ENCODE peak calls at places on chromosomes 13 and 19, in ten cellular contexts. One of them, this sample, is unnamed.

GRCh38 chr19:19372656-19373416 is 32.6 kb upstream of the GATAD2A start:
- DNase-seq in cardiac muscle cell: peak; percentile 61
- DNase-seq in trophoblast cell: peak; percentile 65
- DNase-seq in mucosa of descending colon: peak; percentile 87
- DNase-seq in heart left ventricle: peak; percentile 77
- DNase-seq in sigmoid colon: peak; percentile 82
- DNase-seq in NT2/D1: no peak
- DNase-seq in spleen: peak; percentile 90
- DNase-seq in effector memory CD4-positive, alpha-beta T cell: no peak
- DNase-seq in IMR-90: peak; percentile 45
- DNase-seq in this sample: peak; percentile 87

GRCh38 chr19:51948979-51949378 is 21.7 kb downstream of the ZNF613 start:
- DNase-seq in cardiac muscle cell: peak; percentile 55
- DNase-seq in trophoblast cell: no peak
- DNase-seq in mucosa of descending colon: no peak
- DNase-seq in heart left ventricle: peak; percentile 18
- DNase-seq in sigmoid colon: no peak
- DNase-seq in NT2/D1: peak; percentile 22
- DNase-seq in spleen: no peak
- DNase-seq in effector memory CD4-positive, alpha-beta T cell: no peak
- DNase-seq in IMR-90: peak; percentile 23
- DNase-seq in this sample: peak; percentile 42

GRCh38 chr19:16021796-16022195 is 54.5 kb upstream of the TPM4 start:
- DNase-seq in cardiac muscle cell: no peak
- DNase-seq in trophoblast cell: no peak
- DNase-seq in mucosa of descending colon: no peak
- DNase-seq in heart left ventricle: no peak
- DNase-seq in sigmoid colon: peak; percentile 34
- DNase-seq in NT2/D1: no peak
- DNase-seq in spleen: no peak
- DNase-seq in effector memory CD4-positive, alpha-beta T cell: no peak
- DNase-seq in IMR-90: no peak
- DNase-seq in this sample: no peak

GRCh38 chr13:41610426-41610825 is 153.1 kb downstream of the RGCC start:
- DNase-seq in cardiac muscle cell: peak; percentile 96
- DNase-seq in trophoblast cell: peak; percentile 94
- DNase-seq in mucosa of descending colon: no peak
- DNase-seq in heart left ventricle: peak; percentile 45
- DNase-seq in sigmoid colon: no peak
- DNase-seq in NT2/D1: no peak
- DNase-seq in spleen: no peak
- DNase-seq in effector memory CD4-positive, alpha-beta T cell: no peak
- DNase-seq in IMR-90: peak; percentile 97
- DNase-seq in this sample: peak; percentile 77

GRCh38 chr13:37667631-37668161 is 69.1 kb upstream of the POSTN start:
- DNase-seq in cardiac muscle cell: no peak
- DNase-seq in trophoblast cell: no peak
- DNase-seq in mucosa of descending colon: no peak
- DNase-seq in heart left ventricle: no peak
- DNase-seq in sigmoid colon: no peak
- DNase-seq in NT2/D1: no peak
- DNase-seq in spleen: no peak
- DNase-seq in effector memory CD4-positive, alpha-beta T cell: no peak
- DNase-seq in IMR-90: no peak
- DNase-seq in this sample: no peak

GRCh38 chr13:91133941-91134772 is 213.3 kb upstream of the MIR17HG start:
- DNase-seq in cardiac muscle cell: peak; percentile 80
- DNase-seq in trophoblast cell: peak; percentile 30
- DNase-seq in mucosa of descending colon: peak; percentile 57
- DNase-seq in heart left ventricle: peak; percentile 32
- DNase-seq in sigmoid colon: no peak
- DNase-seq in NT2/D1: peak; percentile 52
- DNase-seq in spleen: no peak
- DNase-seq in effector memory CD4-positive, alpha-beta T cell: no peak
- DNase-seq in IMR-90: peak; percentile 54
- DNase-seq in this sample: no peak

GRCh38 chr13:45162821-45163220 is 38.0 kb downstream of the KCTD4 start:
- DNase-seq in cardiac muscle cell: peak; percentile 84
- DNase-seq in trophoblast cell: no peak
- DNase-seq in mucosa of descending colon: no peak
- DNase-seq in heart left ventricle: no peak
- DNase-seq in sigmoid colon: no peak
- DNase-seq in NT2/D1: no peak
- DNase-seq in spleen: no peak
- DNase-seq in effector memory CD4-positive, alpha-beta T cell: no peak
- DNase-seq in IMR-90: peak; percentile 95
- DNase-seq in this sample: no peak

GRCh38 chr13:109883181-109884180 is 97.1 kb upstream of the IRS2 start:
- DNase-seq in cardiac muscle cell: no peak
- DNase-seq in trophoblast cell: no peak
- DNase-seq in mucosa of descending colon: peak; percentile 43
- DNase-seq in heart left ventricle: no peak
- DNase-seq in sigmoid colon: no peak
- DNase-seq in NT2/D1: no peak
- DNase-seq in spleen: no peak
- DNase-seq in effector memory CD4-positive, alpha-beta T cell: no peak
- DNase-seq in IMR-90: no peak
- DNase-seq in this sample: no peak

GRCh38 chr13:113946409-113947181 is 27.3 kb downstream of the C13orf46 start:
- DNase-seq in cardiac muscle cell: no peak
- DNase-seq in trophoblast cell: no peak
- DNase-seq in mucosa of descending colon: no peak
- DNase-seq in heart left ventricle: no peak
- DNase-seq in sigmoid colon: peak; percentile 60
- DNase-seq in NT2/D1: no peak
- DNase-seq in spleen: peak; percentile 61
- DNase-seq in effector memory CD4-positive, alpha-beta T cell: no peak
- DNase-seq in IMR-90: no peak
- DNase-seq in this sample: no peak

GRCh38 chr19:50039968-50040367 is 14.2 kb downstream of the ZNF473 start:
- DNase-seq in cardiac muscle cell: no peak
- DNase-seq in trophoblast cell: no peak
- DNase-seq in mucosa of descending colon: peak; percentile 17
- DNase-seq in heart left ventricle: no peak
- DNase-seq in sigmoid colon: no peak
- DNase-seq in NT2/D1: no peak
- DNase-seq in spleen: no peak
- DNase-seq in effector memory CD4-positive, alpha-beta T cell: no peak
- DNase-seq in IMR-90: peak; percentile 21
- DNase-seq in this sample: no peak

GRCh38 chr13:33744589-33745369 is 73.2 kb upstream of the RFC3 start:
- DNase-seq in cardiac muscle cell: peak; percentile 29
- DNase-seq in trophoblast cell: peak; percentile 27
- DNase-seq in mucosa of descending colon: no peak
- DNase-seq in heart left ventricle: no peak
- DNase-seq in sigmoid colon: no peak
- DNase-seq in NT2/D1: no peak
- DNase-seq in spleen: no peak
- DNase-seq in effector memory CD4-positive, alpha-beta T cell: no peak
- DNase-seq in IMR-90: no peak
- DNase-seq in this sample: no peak

DNA sequence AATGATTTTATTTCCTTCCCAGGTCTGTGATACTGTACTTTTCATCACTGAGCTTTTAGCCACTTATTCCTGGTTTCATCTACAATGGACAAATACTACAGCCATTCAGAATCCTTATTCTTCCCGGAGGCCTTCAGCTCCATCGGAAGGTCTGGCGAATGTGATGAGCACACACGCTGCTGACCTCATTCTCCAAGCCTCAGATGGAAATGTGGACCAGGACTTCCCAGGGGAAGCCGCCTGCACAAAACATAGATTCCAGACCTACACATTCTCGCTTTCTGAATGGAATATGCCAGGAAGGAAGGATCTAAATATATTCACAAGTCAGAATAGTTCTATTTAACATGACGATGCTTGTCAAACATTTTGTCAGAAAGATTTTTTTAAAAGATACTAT is 75.6 kb downstream of the CDADC1 start:
- DNase-seq in cardiac muscle cell: no peak
- DNase-seq in trophoblast cell: no peak
- DNase-seq in mucosa of descending colon: no peak
- DNase-seq in heart left ventricle: no peak
- DNase-seq in sigmoid colon: no peak
- DNase-seq in NT2/D1: no peak
- DNase-seq in spleen: no peak
- DNase-seq in effector memory CD4-positive, alpha-beta T cell: no peak
- DNase-seq in IMR-90: no peak
- DNase-seq in this sample: no peak
- H3K36me3 ChIP-seq in cardiac muscle cell: no peaks in the 10 kb centered on the region
- H3K36me3 ChIP-seq in trophoblast cell: no peaks in the 10 kb centered on the region
- H3K36me3 ChIP-seq in mucosa of descending colon: no peaks in the 10 kb centered on the region
- H3K36me3 ChIP-seq in heart left ventricle: no peaks in the 10 kb centered on the region
- H3K36me3 ChIP-seq in sigmoid colon: peaks cover 8% of the 10 kb centered on the region
- H3K36me3 ChIP-seq in NT2/D1: no peaks in the 10 kb centered on the region
- H3K36me3 ChIP-seq in spleen: no peaks in the 10 kb centered on the region
- H3K36me3 ChIP-seq in effector memory CD4-positive, alpha-beta T cell: no peaks in the 10 kb centered on the region
- H3K36me3 ChIP-seq in IMR-90: no peaks in the 10 kb centered on the region
- H3K36me3 ChIP-seq in this sample: no peaks in the 10 kb centered on the region

DNA sequence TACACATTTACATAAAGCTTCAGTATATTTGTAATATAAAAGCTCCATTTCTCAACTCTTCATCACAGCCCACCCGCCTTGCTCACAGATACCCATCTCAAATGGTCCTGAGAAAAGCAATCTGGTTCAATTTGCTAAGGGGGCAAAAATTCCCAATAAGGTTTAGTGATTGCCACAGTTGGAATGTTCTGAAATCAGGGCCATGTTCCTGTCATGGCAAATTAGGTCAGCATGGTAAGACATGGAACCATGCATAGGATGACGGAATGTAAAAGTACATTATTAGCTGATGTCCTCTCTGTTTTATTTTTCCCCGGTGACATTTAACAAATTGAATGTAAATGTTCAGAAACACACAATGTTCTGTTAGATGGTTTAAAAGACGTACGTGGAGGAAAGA is 274.3 kb downstream of the MZT1 start:
- DNase-seq in cardiac muscle cell: no peak
- DNase-seq in trophoblast cell: no peak
- DNase-seq in mucosa of descending colon: no peak
- DNase-seq in heart left ventricle: no peak
- DNase-seq in sigmoid colon: no peak
- DNase-seq in NT2/D1: no peak
- DNase-seq in spleen: no peak
- DNase-seq in effector memory CD4-positive, alpha-beta T cell: no peak
- DNase-seq in IMR-90: no peak
- DNase-seq in this sample: no peak
- H3K4me1 ChIP-seq in cardiac muscle cell: no peaks in the 10 kb centered on the region
- H3K4me1 ChIP-seq in trophoblast cell: no peaks in the 10 kb centered on the region
- H3K4me1 ChIP-seq in mucosa of descending colon: no peaks in the 10 kb centered on the region
- H3K4me1 ChIP-seq in heart left ventricle: no peaks in the 10 kb centered on the region
- H3K4me1 ChIP-seq in sigmoid colon: no peaks in the 10 kb centered on the region
- H3K4me1 ChIP-seq in NT2/D1: no peaks in the 10 kb centered on the region
- H3K4me1 ChIP-seq in spleen: no peaks in the 10 kb centered on the region
- H3K4me1 ChIP-seq in effector memory CD4-positive, alpha-beta T cell: no peaks in the 10 kb centered on the region
- H3K4me1 ChIP-seq in IMR-90: no peaks in the 10 kb centered on the region
- H3K4me1 ChIP-seq in this sample: no peaks in the 10 kb centered on the region

GRCh38 chr19:6587998-6588507 is 2.9 kb downstream of the CD70 start:
- DNase-seq in cardiac muscle cell: no peak
- DNase-seq in trophoblast cell: no peak
- DNase-seq in mucosa of descending colon: no peak
- DNase-seq in heart left ventricle: no peak
- DNase-seq in sigmoid colon: no peak
- DNase-seq in NT2/D1: no peak
- DNase-seq in spleen: no peak
- DNase-seq in effector memory CD4-positive, alpha-beta T cell: no peak
- DNase-seq in IMR-90: no peak
- DNase-seq in this sample: no peak
- H3K4me3 ChIP-seq in cardiac muscle cell: no peak overlapping the region
- H3K4me3 ChIP-seq in trophoblast cell: no peak overlapping the region
- H3K4me3 ChIP-seq in mucosa of descending colon: no peak overlapping the region
- H3K4me3 ChIP-seq in heart left ventricle: no peak overlapping the region
- H3K4me3 ChIP-seq in sigmoid colon: no peak overlapping the region
- H3K4me3 ChIP-seq in NT2/D1: peak overlapping the region; percentile 64
- H3K4me3 ChIP-seq in spleen: no peak overlapping the region
- H3K4me3 ChIP-seq in effector memory CD4-positive, alpha-beta T cell: peak overlapping the region; percentile 3
- H3K4me3 ChIP-seq in IMR-90: no peak overlapping the region
- H3K4me3 ChIP-seq in this sample: no peak overlapping the region

GRCh38 chr19:55694241-55694655 is 19.2 kb downstream of the EPN1 start:
- DNase-seq in cardiac muscle cell: no peak
- DNase-seq in trophoblast cell: no peak
- DNase-seq in mucosa of descending colon: peak; percentile 76
- DNase-seq in heart left ventricle: no peak
- DNase-seq in sigmoid colon: no peak
- DNase-seq in NT2/D1: no peak
- DNase-seq in spleen: peak; percentile 46
- DNase-seq in effector memory CD4-positive, alpha-beta T cell: no peak
- DNase-seq in IMR-90: no peak
- DNase-seq in this sample: no peak

GRCh38 chr19:55693336-55693974 is 18.4 kb downstream of the EPN1 start:
- DNase-seq in cardiac muscle cell: no peak
- DNase-seq in trophoblast cell: no peak
- DNase-seq in mucosa of descending colon: peak; percentile 9
- DNase-seq in heart left ventricle: no peak
- DNase-seq in sigmoid colon: peak; percentile 48
- DNase-seq in NT2/D1: no peak
- DNase-seq in spleen: peak; percentile 61
- DNase-seq in effector memory CD4-positive, alpha-beta T cell: no peak
- DNase-seq in IMR-90: no peak
- DNase-seq in this sample: peak; percentile 40

GRCh38 chr19:55696301-55697068 is 21.5 kb downstream of the EPN1 start:
- DNase-seq in cardiac muscle cell: no peak
- DNase-seq in trophoblast cell: no peak
- DNase-seq in mucosa of descending colon: no peak
- DNase-seq in heart left ventricle: no peak
- DNase-seq in sigmoid colon: no peak
- DNase-seq in NT2/D1: no peak
- DNase-seq in spleen: peak; percentile 66
- DNase-seq in effector memory CD4-positive, alpha-beta T cell: no peak
- DNase-seq in IMR-90: no peak
- DNase-seq in this sample: no peak

GRCh38 chr19:55695511-55696290 is 20.7 kb downstream of the EPN1 start:
- DNase-seq in cardiac muscle cell: no peak
- DNase-seq in trophoblast cell: no peak
- DNase-seq in mucosa of descending colon: no peak
- DNase-seq in heart left ventricle: no peak
- DNase-seq in sigmoid colon: peak; percentile 46
- DNase-seq in NT2/D1: no peak
- DNase-seq in spleen: peak; percentile 24
- DNase-seq in effector memory CD4-positive, alpha-beta T cell: no peak
- DNase-seq in IMR-90: no peak
- DNase-seq in this sample: no peak

DNA sequence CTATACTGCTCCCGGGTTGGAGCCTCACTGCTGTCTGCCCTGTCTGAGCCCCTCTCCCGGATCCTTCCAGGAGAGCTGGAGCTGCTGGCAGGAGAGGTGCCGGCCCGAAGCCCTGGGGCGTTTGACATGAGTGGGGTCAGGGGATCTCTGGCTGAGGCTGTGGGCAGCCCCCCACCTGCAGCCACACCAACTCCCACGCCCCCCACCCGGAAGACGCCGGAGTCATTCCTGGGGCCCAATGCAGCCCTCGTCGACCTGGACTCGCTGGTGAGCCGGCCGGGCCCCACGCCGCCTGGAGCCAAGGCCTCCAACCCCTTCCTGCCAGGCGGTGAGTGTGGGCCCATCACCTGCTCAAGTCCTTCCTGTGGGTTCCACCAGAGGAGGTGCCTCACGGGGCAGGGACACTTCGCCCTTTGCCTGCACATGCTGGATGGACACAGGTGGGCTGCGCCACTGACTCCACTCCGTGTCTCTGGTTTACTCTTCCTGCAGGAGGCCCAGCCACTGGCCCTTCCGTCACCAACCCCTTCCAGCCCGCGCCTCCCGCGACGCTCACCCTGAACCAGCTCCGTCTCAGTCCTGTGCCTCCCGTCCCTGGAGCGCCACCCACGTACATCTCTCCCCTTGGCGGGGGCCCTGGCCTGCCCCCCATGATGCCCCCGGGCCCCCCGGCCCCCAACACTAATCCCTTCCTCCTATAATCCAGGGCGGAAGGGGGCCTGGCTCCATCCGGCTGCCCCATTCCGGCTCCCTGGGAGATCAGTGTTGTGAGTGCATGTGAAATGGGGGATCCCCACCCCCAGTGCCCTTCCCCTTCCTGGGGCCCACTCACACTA is 19.8 kb downstream of the EPN1 start:
- DNase-seq in cardiac muscle cell: no peak
- DNase-seq in trophoblast cell: no peak
- DNase-seq in mucosa of descending colon: no peak
- DNase-seq in heart left ventricle: no peak
- DNase-seq in sigmoid colon: peak; percentile 54
- DNase-seq in NT2/D1: no peak
- DNase-seq in spleen: peak; percentile 67
- DNase-seq in effector memory CD4-positive, alpha-beta T cell: no peak
- DNase-seq in IMR-90: no peak
- DNase-seq in this sample: no peak
- H3K36me3 ChIP-seq in cardiac muscle cell: peaks cover 11% of the 10 kb centered on the region
- H3K36me3 ChIP-seq in trophoblast cell: peaks cover 83% of the 10 kb centered on the region
- H3K36me3 ChIP-seq in mucosa of descending colon: no peaks in the 10 kb centered on the region
- H3K36me3 ChIP-seq in heart left ventricle: peaks cover 2% of the 10 kb centered on the region
- H3K36me3 ChIP-seq in sigmoid colon: peaks cover 56% of the 10 kb centered on the region
- H3K36me3 ChIP-seq in NT2/D1: peaks cover 75% of the 10 kb centered on the region
- H3K36me3 ChIP-seq in spleen: peaks cover 93% of the 10 kb centered on the region
- H3K36me3 ChIP-seq in effector memory CD4-positive, alpha-beta T cell: peaks cover 71% of the 10 kb centered on the region
- H3K36me3 ChIP-seq in IMR-90: peaks cover 54% of the 10 kb centered on the region
- H3K36me3 ChIP-seq in this sample: peaks cover 100% of the 10 kb centered on the region

This sample was measured in left lung.